ENCODE peak calls at places on chromosome 7, in ten cellular contexts. I is uterus, J is body of pancreas, D is HCT116, A is A549, T is tibial nerve, U is Peyer's patch, W is H54, Y is spleen, K is IMR-90. N is an unnamed sample.

GRCh38 chr7:90262438-90262837 is 17.5 kb downstream of the CFAP69 start:
- DNase-seq in I (no peak), K (peak), J (no peak), T (no peak), A (peak), D (peak), Y (no peak), W (no peak), U (no peak), N (no peak)

GRCh38 chr7:84790873-84791272 is 396.0 kb downstream of the SEMA3D start:
- DNase-seq in D (no peak), W (no peak), J (no peak), U (no peak), Y (no peak), A (no peak), K (peak), I (no peak), T (no peak), N (no peak)

GRCh38 chr7:43758029-43758860 is at the start of gene BLVRA:
- DNase-seq in Y (peak), T (peak), I (peak), D (no peak), A (peak), U (peak), K (peak), W (peak), J (peak), N (peak)

GRCh38 chr7:44733708-44734481 is 14.8 kb upstream of the ZMIZ2 start:
- DNase-seq in J (no peak), I (no peak), T (no peak), D (peak), Y (peak), W (no peak), A (peak), K (peak), U (no peak), N (no peak)

GRCh38 chr7:86444245-86444644 is 199.5 kb upstream of the GRM3 start:
- DNase-seq in T (no peak), J (no peak), Y (no peak), I (no peak), W (no peak), A (no peak), D (no peak), U (no peak), K (no peak), N (no peak)

GRCh38 chr7:126856691-126857291 is 395.9 kb downstream of the GRM8 start:
- DNase-seq in U (no peak), Y (no peak), T (no peak), A (peak), K (no peak), D (peak), I (no peak), J (no peak), W (peak), N (no peak)

GRCh38 chr7:43004076-43004475 is 71.9 kb downstream of the MRPL32 start:
- DNase-seq in J (no peak), W (no peak), T (no peak), A (no peak), Y (no peak), I (no peak), K (no peak), U (no peak), D (no peak), N (no peak)

GRCh38 chr7:138886501-138886917 is 88.5 kb upstream of the ATP6V0A4 start:
- DNase-seq in W (peak), I (no peak), A (peak), T (peak), Y (no peak), D (peak), K (peak), U (no peak), J (no peak), N (peak)

GRCh38 chr7:158015403-158016116 is 572.1 kb downstream of the PTPRN2 start:
- DNase-seq in K (no peak), T (no peak), A (no peak), D (no peak), U (peak), I (no peak), J (no peak), Y (no peak), W (no peak), N (no peak)

GRCh38 chr7:83819911-83820310 is 171.0 kb upstream of the SEMA3E start:
- DNase-seq in J (no peak), U (no peak), T (no peak), Y (no peak), D (no peak), W (no peak), K (no peak), I (no peak), A (peak), N (peak)

GRCh38 chr7:70694909-70695803 is 436.8 kb upstream of the GALNT17 start:
- DNase-seq in A (no peak), I (no peak), J (no peak), Y (no peak), W (no peak), K (peak), D (no peak), T (no peak), U (no peak), N (no peak)

GRCh38 chr7:156160811-156161210 is 348.5 kb upstream of the SHH start:
- DNase-seq in I (no peak), T (no peak), D (peak), K (no peak), J (no peak), W (no peak), Y (no peak), A (peak), U (no peak), N (no peak)

GRCh38 chr7:142557971-142558582 is 191.2 kb upstream of the PRSS1 start:
- DNase-seq in Y (no peak), D (peak), J (peak), U (peak), I (no peak), W (peak), A (peak), T (no peak), K (peak), N (peak)

GRCh38 chr7:563629-564170 is 44.1 kb upstream of the PDGFA start:
- DNase-seq in U (no peak), T (no peak), D (no peak), A (no peak), W (no peak), K (no peak), Y (no peak), I (no peak), J (no peak), N (no peak)

GRCh38 chr7:75660566-75661215 is 78.0 kb downstream of the HIP1 start:
- DNase-seq in D (no peak), T (no peak), I (no peak), U (no peak), Y (peak), J (no peak), W (no peak), A (no peak), K (no peak), N (no peak)

GRCh38 chr7:106100863-106101262 is 11.2 kb downstream of the SYPL1 start:
- DNase-seq in K (no peak), Y (no peak), U (no peak), J (no peak), D (no peak), T (no peak), I (no peak), A (no peak), W (no peak), N (no peak)

GRCh38 chr7:124397134-124397533 is 364.3 kb upstream of the TMEM229A start:
- DNase-seq in D (no peak), U (no peak), K (no peak), I (no peak), W (no peak), Y (no peak), T (no peak), J (no peak), A (no peak), N (no peak)

GRCh38 chr7:131521651-131522163 is 34.7 kb downstream of the PODXL start:
- DNase-seq in A (peak), U (no peak), W (no peak), Y (peak), T (no peak), D (no peak), K (no peak), I (peak), J (peak), N (no peak)

GRCh38 chr7:4791738-4792536 is 16.5 kb downstream of the AP5Z1 start:
- DNase-seq in Y (peak), A (peak), U (peak), T (peak), K (peak), J (peak), W (no peak), I (peak), D (peak), N (peak)

GRCh38 chr7:17907014-17907413 is 33.3 kb downstream of the SNX13 start:
- DNase-seq in K (peak), Y (no peak), J (no peak), U (no peak), A (no peak), D (no peak), W (no peak), I (no peak), T (no peak), N (no peak)

GRCh38 chr7:137936509-137937201 is 65.2 kb downstream of the CREB3L2 start:
- DNase-seq in I (no peak), K (no peak), T (no peak), J (peak), A (no peak), D (no peak), W (no peak), Y (no peak), U (no peak), N (no peak)

GRCh38 chr7:100162874-100163533 is 4.5 kb upstream of the TRAPPC14 start:
- DNase-seq in T (no peak), J (no peak), I (no peak), K (no peak), W (no peak), Y (peak), A (peak), D (no peak), U (no peak), N (no peak)

DNA sequence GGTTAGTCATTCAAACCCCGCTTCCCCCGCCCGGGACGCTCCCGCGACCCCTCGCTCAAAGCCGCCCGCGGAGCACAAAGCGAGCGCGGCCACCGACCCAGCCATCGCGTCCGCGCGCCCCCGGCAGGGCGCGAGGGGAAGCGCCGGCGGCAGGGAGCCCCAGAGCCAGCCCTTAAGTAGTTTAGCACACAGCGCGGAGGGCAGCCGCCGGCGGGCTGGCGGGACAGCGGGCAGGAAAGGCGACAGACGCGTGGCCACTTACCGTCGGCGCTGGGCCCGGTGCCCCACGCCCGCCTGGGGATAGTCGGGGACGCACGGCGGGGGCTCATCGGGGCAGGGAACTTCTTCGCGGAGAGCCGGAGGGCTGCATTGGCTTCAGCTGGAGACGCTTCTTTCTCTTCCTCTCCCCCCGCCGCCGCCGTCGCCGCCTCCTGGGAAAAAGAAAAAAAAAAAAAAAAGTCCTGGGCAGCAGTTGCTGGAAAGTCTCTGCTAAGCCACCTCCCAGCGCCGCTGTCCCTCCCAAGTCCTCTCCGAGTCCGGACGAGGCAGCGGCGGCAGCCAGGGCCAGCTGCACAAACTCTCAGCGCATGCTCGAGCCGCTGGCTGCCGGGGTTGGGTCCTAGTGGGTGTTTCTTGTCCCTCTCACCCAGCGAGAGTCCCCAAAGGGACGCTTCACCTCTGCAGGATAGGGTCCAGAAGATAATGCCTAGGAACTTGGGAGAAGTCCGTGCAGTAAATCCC is at the start of gene TSPAN12:
- DNase-seq in U (peak), I (peak), J (peak), Y (peak), A (peak), D (peak), K (peak), W (peak), T (peak), N (peak)
- TF ChIP-seq POLR2A in U (peak), I (no peak), J (peak), Y (no peak), A (no peak), D (no peak), K (no peak), W (no peak), T (no peak), N (no peak)

GRCh38 chr7:23468721-23469149 is 1.6 kb downstream of the IGF2BP3 start:
- DNase-seq in Y (peak), K (no peak), W (no peak), D (no peak), T (no peak), A (no peak), I (no peak), J (no peak), U (no peak), N (peak)

GRCh38 chr7:23470290-23471089 is at the start of gene IGF2BP3:
- DNase-seq in A (peak), K (peak), U (no peak), T (no peak), D (peak), I (no peak), Y (peak), W (peak), J (no peak), N (peak)

GRCh38 chr7:23467731-23468720 is 2.3 kb downstream of the IGF2BP3 start:
- DNase-seq in U (no peak), D (no peak), Y (peak), A (peak), I (no peak), K (peak), W (peak), J (no peak), T (no peak), N (peak)

GRCh38 chr7:23469961-23470250 is 385 bp downstream of the IGF2BP3 start:
- DNase-seq in I (no peak), D (no peak), A (peak), W (no peak), T (no peak), Y (no peak), K (no peak), U (no peak), J (no peak), N (no peak)

GRCh38 chr7:23469150-23469960 is 936 bp downstream of the IGF2BP3 start:
- DNase-seq in W (no peak), A (peak), D (no peak), J (peak), K (no peak), U (no peak), I (no peak), Y (peak), T (no peak), N (peak)
- TF ChIP-seq POLR2A in W (peak), A (peak), D (no peak), J (no peak), K (no peak), U (no peak), I (no peak), Y (no peak), T (no peak), N (no peak)

DNA sequence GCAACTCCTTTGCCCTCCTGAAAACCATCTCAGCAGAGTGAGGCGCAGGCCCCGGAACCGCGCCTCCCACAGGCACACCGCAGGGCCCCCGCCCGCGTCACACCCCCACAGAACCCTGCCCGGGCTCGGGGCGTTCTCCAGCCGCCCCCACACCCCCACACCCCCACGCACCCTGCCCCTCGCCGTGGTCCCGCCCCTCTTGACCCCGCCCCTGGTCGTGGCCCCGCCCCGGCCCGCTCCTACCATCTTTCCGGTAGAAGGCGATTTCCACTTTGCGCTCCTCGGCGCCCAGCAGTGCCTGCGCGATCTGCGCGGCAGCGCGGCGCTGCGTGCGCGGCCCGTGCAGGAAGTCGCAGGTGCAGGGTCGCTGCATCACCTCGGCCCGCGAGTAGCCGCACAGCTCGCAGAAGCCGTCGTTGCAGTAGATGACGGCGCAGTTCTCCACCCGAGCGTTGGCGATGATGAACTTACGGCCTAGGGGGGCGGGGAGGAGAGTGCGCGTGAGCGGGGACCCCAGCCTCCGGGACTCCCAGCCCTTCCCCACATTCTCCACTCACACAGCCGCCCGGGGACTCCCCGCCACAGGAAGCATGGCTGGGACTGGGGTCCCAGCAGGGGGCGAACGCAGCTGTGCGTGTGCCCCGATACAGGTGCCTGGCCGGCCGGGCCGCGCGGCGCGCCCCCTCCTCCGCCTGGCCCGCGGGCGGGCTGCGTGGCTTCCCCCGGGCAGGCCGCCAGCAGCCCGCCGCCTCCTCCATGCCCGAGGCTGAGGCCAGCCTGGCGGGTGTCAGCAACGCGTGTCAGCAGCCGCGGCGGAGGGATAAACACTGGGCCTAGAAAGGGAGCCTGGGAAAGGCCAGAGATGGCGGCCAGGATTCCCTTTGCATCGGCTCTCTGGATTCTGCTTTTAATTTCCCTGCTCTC is 3.4 kb downstream of the KCNH2 start:
- DNase-seq in D (peak), K (peak), U (peak), Y (peak), J (peak), W (no peak), I (peak), T (no peak), A (peak), N (peak)
- TF ChIP-seq POLR2A in D (peak), K (no peak), U (peak), Y (no peak), J (peak), W (peak), I (no peak), T (no peak), A (peak), N (peak)

GRCh38 chr7:36747969-36748574 is 23.8 kb upstream of the AOAH start:
- DNase-seq in J (no peak), U (no peak), T (no peak), K (no peak), D (no peak), Y (no peak), I (no peak), W (no peak), A (no peak), N (no peak)

GRCh38 chr7:36747251-36747968 is 23.1 kb upstream of the AOAH start:
- DNase-seq in A (no peak), J (peak), D (no peak), K (peak), W (peak), Y (no peak), I (no peak), T (no peak), U (no peak), N (no peak)

GRCh38 chr7:36742911-36743775 is 18.8 kb upstream of the AOAH start:
- DNase-seq in J (no peak), U (no peak), T (no peak), D (no peak), W (no peak), I (no peak), A (no peak), K (no peak), Y (no peak), N (no peak)

GRCh38 chr7:36749282-36749960 is 25.1 kb upstream of the AOAH start:
- DNase-seq in D (no peak), U (no peak), K (peak), Y (no peak), A (peak), W (no peak), T (no peak), I (no peak), J (no peak), N (no peak)

DNA sequence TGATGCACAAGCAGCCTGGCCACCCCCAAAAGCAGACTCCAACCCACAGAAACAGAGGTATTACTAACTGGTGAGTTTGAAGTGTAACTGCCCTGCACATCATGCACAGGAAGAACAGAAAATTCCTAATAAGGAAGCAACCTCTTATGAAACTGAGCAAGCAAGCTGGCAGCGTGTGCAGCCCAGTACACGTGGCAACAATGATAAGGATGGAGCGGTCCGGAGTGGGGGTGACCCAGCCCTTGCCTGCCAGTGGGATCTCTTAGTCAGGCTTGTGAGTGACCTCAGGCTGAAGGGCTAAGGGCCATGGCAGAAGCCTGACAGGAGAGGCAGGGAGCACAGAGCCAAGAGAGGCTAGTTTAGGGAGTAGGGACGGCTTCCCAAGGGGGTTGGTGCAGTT is 22.1 kb upstream of the AOAH start:
- DNase-seq in U (no peak), Y (no peak), K (peak), W (no peak), I (no peak), A (peak), T (no peak), J (peak), D (no peak), N (peak)
- TF ChIP-seq POLR2A in U (no peak), Y (no peak), K (no peak), W (no peak), I (no peak), A (no peak), T (no peak), J (peak), D (no peak), N (no peak)

GRCh38 chr7:73738612-73739386 is at the start of gene ABHD11:
- DNase-seq in A (peak), T (peak), D (peak), I (peak), K (peak), U (peak), W (peak), Y (peak), J (peak), N (peak)
- TF ChIP-seq POLR2A in A (peak), T (peak), D (peak), I (peak), K (peak), U (peak), W (peak), Y (peak), J (peak), N (peak)

GRCh38 chr7:102061981-102062390 is 224.7 kb upstream of the SH2B2 start:
- DNase-seq in J (no peak), U (peak), I (no peak), W (no peak), D (no peak), A (peak), K (peak), Y (no peak), T (no peak), N (no peak)
- TF ChIP-seq POLR2A in J (no peak), U (no peak), I (no peak), W (no peak), D (no peak), A (no peak), K (no peak), Y (no peak), T (no peak), N (no peak)

GRCh38 chr7:149223746-149224145 is 15.7 kb upstream of the ZNF212 start:
- DNase-seq in Y (no peak), D (no peak), I (no peak), A (no peak), U (no peak), K (no peak), T (no peak), W (no peak), J (no peak), N (no peak)

GRCh38 chr7:149224352-149224751 is 15.1 kb upstream of the ZNF212 start:
- DNase-seq in A (no peak), J (no peak), K (no peak), I (no peak), Y (peak), T (no peak), U (no peak), D (no peak), W (no peak), N (no peak)

GRCh38 chr7:149225106-149225505 is 14.3 kb upstream of the ZNF212 start:
- DNase-seq in A (no peak), J (no peak), U (no peak), K (no peak), I (no peak), Y (peak), T (no peak), W (no peak), D (no peak), N (no peak)

GRCh38 chr7:149226840-149227494 is 12.5 kb upstream of the ZNF212 start:
- DNase-seq in U (no peak), A (no peak), D (no peak), I (no peak), J (no peak), T (no peak), W (no peak), K (no peak), Y (peak), N (no peak)

GRCh38 chr7:149225656-149226055 is 13.8 kb upstream of the ZNF212 start:
- DNase-seq in I (no peak), U (no peak), D (no peak), T (no peak), Y (peak), J (no peak), W (no peak), A (no peak), K (no peak), N (no peak)
- TF ChIP-seq POLR2A in I (no peak), U (no peak), D (no peak), T (no peak), Y (no peak), J (no peak), W (no peak), A (no peak), K (no peak), N (no peak)

N was measured in erythroblast.